ENCODE peak calls at places on chromosomes 2 and 18, in eight cellular contexts. H is right lobe of liver, T is HCT116, W is IMR-90, K is Peyer's patch, N is stomach, Z is heart left ventricle, F is adrenal gland. L is an unnamed sample.

GRCh38 chr2:217177687-217178086 is 317.8 kb upstream of the TNP1 start:
- DNase-seq in H (no peak), T (no peak), W (no peak), K (no peak), N (no peak), Z (no peak), F (no peak), L (no peak)

GRCh38 chr2:61763605-61764034 is 90.2 kb downstream of the FAM161A start:
- DNase-seq in H (peak; percentile 78), T (peak; percentile 85), W (peak; percentile 89), K (peak; percentile 85), N (peak; percentile 79), Z (peak; percentile 86), F (peak; percentile 89), L (peak; percentile 84)

GRCh38 chr2:159614534-159615186 is 1.7 kb downstream of the BAZ2B start:
- DNase-seq in H (no peak), T (peak; percentile 7), W (peak; percentile 67), K (no peak), N (no peak), Z (no peak), F (no peak), L (no peak)

GRCh38 chr2:30374380-30374779 is 72.7 kb upstream of the LCLAT1 start:
- DNase-seq in H (no peak), T (no peak), W (no peak), K (no peak), N (no peak), Z (no peak), F (no peak), L (no peak)

GRCh38 chr2:174815524-174815923 is 51.3 kb upstream of the CHRNA1 start:
- DNase-seq in H (no peak), T (no peak), W (no peak), K (no peak), N (no peak), Z (no peak), F (no peak), L (no peak)

GRCh38 chr2:1685078-1685956 is 59.0 kb downstream of the PXDN start:
- DNase-seq in H (no peak), T (no peak), W (no peak), K (no peak), N (no peak), Z (no peak), F (no peak), L (no peak)

GRCh38 chr2:152720794-152721193 is 2.4 kb downstream of the ARL6IP6 start:
- DNase-seq in H (no peak), T (no peak), W (no peak), K (no peak), N (no peak), Z (no peak), F (no peak), L (no peak)

GRCh38 chr2:169748316-169748715 is 14.7 kb downstream of the KLHL23 start:
- DNase-seq in H (no peak), T (no peak), W (no peak), K (no peak), N (no peak), Z (no peak), F (no peak), L (no peak)

GRCh38 chr18:2430191-2430590 is 141.1 kb downstream of the METTL4 start:
- DNase-seq in H (no peak), T (no peak), W (no peak), K (no peak), N (no peak), Z (no peak), F (no peak), L (no peak)

GRCh38 chr2:209986405-209986804 is 16.0 kb upstream of the RPE start:
- DNase-seq in H (no peak), T (no peak), W (no peak), K (no peak), N (no peak), Z (no peak), F (no peak), L (no peak)

GRCh38 chr18:68721681-68722583 is 7.0 kb upstream of the TMX3 start:
- DNase-seq in H (no peak), T (no peak), W (no peak), K (no peak), N (no peak), Z (no peak), F (no peak), L (no peak)

GRCh38 chr2:227325824-227326195 is 759 bp downstream of the MFF start:
- DNase-seq in H (peak; percentile 47), T (no peak), W (peak; percentile 55), K (peak; percentile 63), N (peak; percentile 52), Z (peak; percentile 66), F (peak; percentile 49), L (peak; percentile 53)

GRCh38 chr2:207219716-207220414 is 54.1 kb upstream of the KLF7 start:
- DNase-seq in H (no peak), T (no peak), W (peak; percentile 88), K (no peak), N (no peak), Z (no peak), F (no peak), L (no peak)

GRCh38 chr18:26685438-26686173 is 137.3 kb upstream of the KCTD1 start:
- DNase-seq in H (no peak), T (no peak), W (no peak), K (no peak), N (no peak), Z (no peak), F (no peak), L (no peak)

GRCh38 chr2:88055049-88055435 is 541 bp downstream of the KRCC1 start:
- DNase-seq in H (no peak), T (no peak), W (peak; percentile 34), K (no peak), N (no peak), Z (no peak), F (no peak), L (no peak)

GRCh38 chr18:52395146-52395852 is 55.3 kb downstream of the DCC start:
- DNase-seq in H (no peak), T (no peak), W (no peak), K (no peak), N (no peak), Z (no peak), F (no peak), L (no peak)

GRCh38 chr2:167471734-167472133 is 583.5 kb downstream of the XIRP2 start:
- DNase-seq in H (no peak), T (no peak), W (no peak), K (no peak), N (no peak), Z (no peak), F (no peak), L (no peak)

GRCh38 chr2:224084266-224084892 is 45.3 kb upstream of the SERPINE2 start:
- DNase-seq in H (no peak), T (no peak), W (no peak), K (no peak), N (no peak), Z (no peak), F (no peak), L (no peak)

GRCh38 chr2:16639431-16639830 is 26.2 kb downstream of the CYRIA start:
- DNase-seq in H (no peak), T (no peak), W (no peak), K (no peak), N (no peak), Z (no peak), F (no peak), L (no peak)

GRCh38 chr2:218015831-218016521 is 13.2 kb upstream of the TNS1 start:
- DNase-seq in H (no peak), T (no peak), W (no peak), K (no peak), N (no peak), Z (peak; percentile 37), F (no peak), L (no peak)

GRCh38 chr18:69838620-69839411 is 108.9 kb downstream of the CD226 start:
- DNase-seq in H (no peak), T (peak; percentile 90), W (no peak), K (no peak), N (no peak), Z (no peak), F (no peak), L (no peak)

GRCh38 chr2:48873676-48874075 is 118.2 kb upstream of the LHCGR start:
- DNase-seq in H (no peak), T (no peak), W (no peak), K (no peak), N (no peak), Z (no peak), F (no peak), L (no peak)

GRCh38 chr2:48459921-48460320 is 70.0 kb upstream of the STON1 start:
- DNase-seq in H (no peak), T (no peak), W (no peak), K (no peak), N (no peak), Z (no peak), F (no peak), L (no peak)

GRCh38 chr2:233164967-233165366 is 86.5 kb upstream of the ATG16L1 start:
- DNase-seq in H (no peak), T (no peak), W (no peak), K (no peak), N (no peak), Z (no peak), F (no peak), L (no peak)
- H3K36me3 ChIP-seq in H (no peaks in the 10 kb centered on the region), T (no peaks in the 10 kb centered on the region), W (no peaks in the 10 kb centered on the region), K (no peaks in the 10 kb centered on the region), N (peaks cover 41% of the 10 kb centered on the region), Z (peaks cover 18% of the 10 kb centered on the region), F (no peaks in the 10 kb centered on the region), L (no peaks in the 10 kb centered on the region)

GRCh38 chr18:36850527-36851201 is 21.7 kb downstream of the KIAA1328 start:
- DNase-seq in H (no peak), T (peak; percentile 4), W (peak; percentile 96), K (no peak), N (no peak), Z (no peak), F (peak; percentile 35), L (no peak)
- TF ChIP-seq POLR2A in H (no peak), T (no peak), W (no peak), K (no peak), N (no peak), Z (no peak), F (no peak), L (no peak)

GRCh38 chr2:105121417-105121816 is 83.5 kb downstream of the MRPS9 start:
- DNase-seq in H (no peak), T (no peak), W (no peak), K (no peak), N (no peak), Z (no peak), F (no peak), L (no peak)

GRCh38 chr2:105127288-105127915 is 89.5 kb downstream of the MRPS9 start:
- DNase-seq in H (no peak), T (no peak), W (no peak), K (no peak), N (no peak), Z (no peak), F (no peak), L (no peak)

GRCh38 chr2:105126353-105126752 is 88.5 kb downstream of the MRPS9 start:
- DNase-seq in H (no peak), T (no peak), W (no peak), K (no peak), N (no peak), Z (no peak), F (no peak), L (no peak)

GRCh38 chr2:105125920-105126319 is 88.1 kb downstream of the MRPS9 start:
- DNase-seq in H (no peak), T (no peak), W (no peak), K (no peak), N (no peak), Z (no peak), F (no peak), L (no peak)

GRCh38 chr2:105125428-105125827 is 87.6 kb downstream of the MRPS9 start:
- DNase-seq in H (no peak), T (peak; percentile 55), W (no peak), K (no peak), N (no peak), Z (no peak), F (no peak), L (no peak)
- TF ChIP-seq CTCF in H (no peak), T (peak; percentile 41), W (no peak), K (no peak), N (no peak), Z (no peak), F (no peak), L (no peak)

GRCh38 chr2:121412349-121412748 is 118.3 kb upstream of the RNU4ATAC start:
- DNase-seq in H (no peak), T (no peak), W (no peak), K (no peak), N (no peak), Z (no peak), F (no peak), L (no peak)
- H3K36me3 ChIP-seq in H (peaks cover 19% of the 10 kb centered on the region), T (peaks cover 3% of the 10 kb centered on the region), W (peaks cover 10% of the 10 kb centered on the region), K (no peaks in the 10 kb centered on the region), N (peaks cover 66% of the 10 kb centered on the region), Z (peaks cover 84% of the 10 kb centered on the region), F (no peaks in the 10 kb centered on the region), L (no peaks in the 10 kb centered on the region)

L was measured in transverse colon.